ENCODE peak calls at places on chromosomes 6 and 20, in five cellular contexts. S is suprapubic skin, N is left lung, G is OCI-LY7, H is GM23248. A is an unnamed sample. For H3K4me1, the result is how much of the 10 kb centered on the place peaks cover.

GRCh38 chr20:56826971-56827645 is 198.0 kb downstream of the TFAP2C start:
- DNase-seq in S (peak), N (no peak), G (no peak), H (peak), A (no peak)

GRCh38 chr6:89047473-89047872 is 33.1 kb upstream of the PNRC1 start:
- DNase-seq in S (no peak), N (no peak), G (no peak), H (no peak), A (no peak)

GRCh38 chr20:49568491-49569151 is 684 bp upstream of the PTGIS start:
- DNase-seq in S (peak), N (no peak), G (no peak), H (peak), A (no peak)

GRCh38 chr20:4835244-4836177 is 113.8 kb downstream of the PRND start:
- DNase-seq in S (no peak), N (no peak), G (no peak), H (peak), A (no peak)

GRCh38 chr6:89547286-89547685 is 91.3 kb downstream of the LYRM2 start:
- DNase-seq in S (no peak), N (no peak), G (no peak), H (no peak), A (no peak)

GRCh38 chr20:15071010-15071808 is 733.8 kb upstream of the FLRT3 start:
- DNase-seq in S (no peak), N (no peak), G (no peak), H (no peak), A (no peak)

GRCh38 chr6:5422321-5422915 is 161.1 kb downstream of the FARS2 start:
- DNase-seq in S (no peak), N (no peak), G (peak), H (peak), A (peak)

GRCh38 chr6:11575408-11576033 is 38.0 kb downstream of the TMEM170B start:
- DNase-seq in S (no peak), N (no peak), G (peak), H (peak), A (peak)

GRCh38 chr6:155273438-155273837 is 9.6 kb downstream of the CLDN20 start:
- DNase-seq in S (no peak), N (no peak), G (no peak), H (peak), A (no peak)

GRCh38 chr6:146850238-146850896 is 251.6 kb downstream of the ADGB start:
- DNase-seq in S (no peak), N (no peak), G (no peak), H (peak), A (no peak)

GRCh38 chr6:501891-502601 is 110.5 kb downstream of the IRF4 start:
- DNase-seq in S (no peak), N (no peak), G (no peak), H (no peak), A (no peak)

GRCh38 chr6:135054238-135054574 is 416 bp downstream of the HBS1L start:
- DNase-seq in S (no peak), N (no peak), G (peak), H (peak), A (no peak)

GRCh38 chr6:42210551-42210950 is 7.1 kb downstream of the MRPS10 start:
- DNase-seq in S (no peak), N (no peak), G (no peak), H (no peak), A (no peak)

GRCh38 chr6:2715737-2716136 is 35.0 kb downstream of the MYLK4 start:
- DNase-seq in S (no peak), N (no peak), G (no peak), H (no peak), A (no peak)

GRCh38 chr20:38601216-38602184 is at the start of gene ARHGAP40:
- DNase-seq in S (no peak), N (peak), G (no peak), H (peak), A (no peak)

GRCh38 chr20:48162621-48163020 is 377.3 kb upstream of the SULF2 start:
- DNase-seq in S (no peak), N (no peak), G (no peak), H (no peak), A (no peak)

GRCh38 chr6:22722913-22723312 is 153.5 kb downstream of the HDGFL1 start:
- DNase-seq in S (no peak), N (no peak), G (no peak), H (no peak), A (no peak)

GRCh38 chr6:52162940-52163908 is 23.0 kb upstream of the IL17A start:
- DNase-seq in S (no peak), N (no peak), G (peak), H (peak), A (peak)

GRCh38 chr20:7608246-7608645 is 332.0 kb downstream of the HAO1 start:
- DNase-seq in S (no peak), N (no peak), G (peak), H (peak), A (no peak)

GRCh38 chr6:40754481-40755045 is 167.4 kb upstream of the LRFN2 start:
- DNase-seq in S (no peak), N (peak), G (no peak), H (no peak), A (no peak)

GRCh38 chr20:3115190-3116107 is 30.9 kb upstream of the AVP start:
- DNase-seq in S (no peak), N (no peak), G (peak), H (peak), A (peak)

GRCh38 chr6:40338306-40338705 is 248.9 kb downstream of the LRFN2 start:
- DNase-seq in S (peak), N (no peak), G (no peak), H (no peak), A (no peak)

GRCh38 chr6:46098678-46099077 is 31.1 kb upstream of the ENPP4 start:
- DNase-seq in S (peak), N (peak), G (no peak), H (no peak), A (no peak)

GRCh38 chr6:153424719-153425400 is 293.8 kb upstream of the RGS17 start:
- DNase-seq in S (no peak), N (no peak), G (no peak), H (no peak), A (no peak)

GRCh38 chr6:27451660-27452390 is 21.1 kb downstream of the ZNF184 start:
- DNase-seq in S (no peak), N (no peak), G (no peak), H (no peak), A (no peak)

GRCh38 chr6:118650500-118651281 is 700 bp downstream of the CEP85L start:
- DNase-seq in S (peak), N (peak), G (peak), H (peak), A (peak)

GRCh38 chr6:34657307-34657978 is 39.1 kb downstream of the ILRUN start:
- DNase-seq in S (no peak), N (no peak), G (peak), H (peak), A (no peak)

GRCh38 chr6:37514377-37514776 is 14.7 kb upstream of the CCDC167 start:
- DNase-seq in S (no peak), N (no peak), G (no peak), H (peak), A (no peak)

GRCh38 chr20:63957004-63957689 is 931 bp upstream of the UCKL1 start:
- DNase-seq in S (peak), N (peak), G (peak), H (peak), A (no peak)

GRCh38 chr6:165922309-165922794 is 245.3 kb downstream of the TBXT start:
- DNase-seq in S (no peak), N (no peak), G (no peak), H (peak), A (no peak)

GRCh38 chr6:82013561-82014275 is 233.8 kb downstream of the IBTK start:
- DNase-seq in S (no peak), N (no peak), G (no peak), H (peak), A (no peak)

GRCh38 chr20:137668-138131 is 4.7 kb upstream of the DEFB126 start:
- DNase-seq in S (no peak), N (no peak), G (peak), H (peak), A (no peak)

DNA sequence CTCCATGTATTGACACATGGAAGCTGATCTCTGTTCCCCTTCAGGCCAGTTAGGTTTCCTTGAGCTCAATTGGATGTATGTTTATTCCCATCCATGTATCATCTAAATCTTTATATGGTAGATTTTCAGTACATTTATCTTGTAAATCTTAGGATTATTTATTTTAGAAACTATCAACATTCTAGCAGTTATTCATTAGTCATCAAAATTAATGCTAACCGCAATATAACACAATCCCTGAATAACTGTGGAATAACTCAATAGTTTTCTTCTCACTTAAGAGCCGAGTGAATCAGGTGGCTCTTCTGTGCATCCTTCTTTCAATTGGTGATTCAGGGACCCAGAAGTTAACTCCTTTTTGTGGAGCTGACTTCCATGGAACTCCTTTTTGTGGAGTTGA is 15.5 kb upstream of the TBX18 start:
- DNase-seq in S (no peak), N (no peak), G (no peak), H (no peak), A (no peak)
- H3K4me1 ChIP-seq in S (under half), N (under half), G (under half), H (under half), A (under half)

GRCh38 chr6:56220078-56220477 is 27.3 kb downstream of the COL21A1 start:
- DNase-seq in S (no peak), N (no peak), G (no peak), H (no peak), A (no peak)
- H3K27ac ChIP-seq in S (no peak), N (no peak), G (no peak), H (no peak), A (no peak)

DNA sequence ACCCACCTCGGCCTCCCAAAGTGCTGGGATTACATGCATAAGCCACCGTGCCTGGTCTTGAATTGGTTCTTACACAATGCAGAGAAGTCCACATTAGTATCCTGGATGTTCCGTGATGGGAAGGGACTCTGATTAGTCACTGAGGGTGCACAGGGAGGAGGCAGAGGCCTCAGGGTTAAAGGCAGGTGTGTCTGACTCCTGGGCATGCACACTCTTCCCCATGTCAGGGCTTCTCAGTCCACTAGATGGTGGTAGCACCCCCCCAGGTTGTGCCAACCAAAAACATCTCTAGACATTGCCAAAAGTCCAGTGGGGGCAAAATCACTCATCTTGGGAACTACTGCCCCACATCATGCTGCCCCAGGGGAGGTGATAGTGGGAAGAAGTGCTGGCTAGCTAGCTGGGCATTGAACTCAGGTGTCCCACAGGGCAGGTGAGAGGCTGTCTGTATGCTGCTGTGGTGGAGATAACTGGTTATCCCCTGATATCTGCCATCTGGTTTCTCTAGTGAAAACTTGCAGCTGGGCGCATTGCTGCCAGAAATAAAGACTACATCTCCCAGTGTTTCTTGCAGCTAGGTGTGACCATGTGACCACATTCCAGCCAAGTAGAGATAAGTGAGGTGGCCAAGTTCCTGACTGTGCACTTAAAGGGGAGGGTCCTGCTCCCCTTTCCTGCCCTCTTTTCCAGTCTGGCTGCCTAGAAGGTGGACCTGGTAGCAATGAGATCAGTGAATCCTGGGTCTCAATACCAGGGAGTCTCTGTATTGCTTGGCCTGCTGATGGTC is 8.4 kb upstream of the NSFL1C start:
- DNase-seq in S (peak), N (no peak), G (peak), H (no peak), A (no peak)
- H3K4me1 ChIP-seq in S (under half), N (under half), G (under half), H (under half), A (under half)

DNA sequence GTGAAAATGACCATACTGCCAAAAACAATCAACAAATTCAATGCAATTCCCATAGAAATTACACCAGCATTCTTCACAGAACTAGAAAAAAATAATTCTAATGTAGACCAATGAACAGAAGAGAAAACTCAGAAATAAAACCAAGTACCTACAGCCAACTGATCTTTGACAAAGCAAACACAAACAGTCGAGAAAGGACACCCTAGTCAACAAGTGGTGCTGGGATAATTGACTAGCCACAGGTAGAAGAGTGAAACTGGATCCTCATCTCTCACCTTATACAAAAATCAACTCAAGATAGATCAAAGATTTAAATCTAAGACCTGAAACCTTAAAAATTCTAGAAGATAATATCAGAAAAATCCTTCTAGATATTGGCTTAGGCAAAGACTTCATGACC is 44.5 kb upstream of the ZNF133 start:
- DNase-seq in S (no peak), N (no peak), G (no peak), H (no peak), A (no peak)
- H3K27ac ChIP-seq in S (no peak), N (no peak), G (no peak), H (no peak), A (no peak)

GRCh38 chr20:59006864-59007757 is at the start of gene CTSZ:
- DNase-seq in S (no peak), N (peak), G (peak), H (peak), A (peak)
- H3K4me1 ChIP-seq in S (half or more), N (half or more), G (half or more), H (under half), A (under half)

GRCh38 chr6:14440215-14440890 is 322.8 kb downstream of the CD83 start:
- DNase-seq in S (no peak), N (no peak), G (no peak), H (peak), A (no peak)
- H3K27ac ChIP-seq in S (no peak), N (no peak), G (no peak), H (no peak), A (no peak)

DNA sequence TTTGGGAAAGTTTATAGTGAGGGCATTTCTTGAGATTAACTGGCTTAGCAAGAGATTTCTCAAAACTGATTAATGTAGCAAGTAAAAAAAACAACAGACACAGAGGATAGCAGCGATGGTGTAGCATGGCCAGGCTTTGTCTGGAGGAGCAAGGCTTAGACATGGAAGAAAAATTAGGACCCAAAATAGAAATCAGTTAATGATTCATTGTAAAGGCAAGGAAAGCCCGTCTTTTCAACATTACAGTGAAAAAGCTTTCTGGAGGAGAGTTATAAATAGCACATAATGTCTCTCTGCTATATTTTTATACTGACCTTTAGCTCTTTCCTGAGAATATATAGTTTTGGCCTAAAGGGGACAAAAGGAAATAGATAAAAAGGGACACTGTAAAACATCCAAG is 45.1 kb downstream of the FNDC1 start:
- DNase-seq in S (no peak), N (no peak), G (no peak), H (peak), A (no peak)
- H3K4me1 ChIP-seq in S (under half), N (under half), G (half or more), H (under half), A (under half)

A was measured in naive thymus-derived CD4-positive, alpha-beta T cell.